ENCODE peak calls at places on chromosomes 16 and 17, in ten cellular contexts. One of them, this sample, is unnamed.

GRCh38 chr16:10558746-10559641 is 21.4 kb downstream of the EMP2 start:
- DNase-seq in HepG2: no peak
- DNase-seq in A549: no peak
- DNase-seq in islet precursor cell: no peak
- DNase-seq in activated T-helper 1 cell treated with Interleukin-2 at 50 U/mL for 16 hours: no peak
- DNase-seq in iris pigment epithelial cell: no peak
- DNase-seq in posterior cingulate gyrus: peak
- DNase-seq in CD8-positive, alpha-beta T cell: no peak
- DNase-seq in amygdala: peak
- DNase-seq in mucosa of gallbladder: peak
- DNase-seq in this sample: peak

GRCh38 chr17:56184650-56185049 is 31.4 kb downstream of the ANKFN1 start:
- DNase-seq in HepG2: no peak
- DNase-seq in A549: no peak
- DNase-seq in islet precursor cell: peak
- DNase-seq in activated T-helper 1 cell treated with Interleukin-2 at 50 U/mL for 16 hours: no peak
- DNase-seq in iris pigment epithelial cell: peak
- DNase-seq in posterior cingulate gyrus: no peak
- DNase-seq in CD8-positive, alpha-beta T cell: no peak
- DNase-seq in amygdala: no peak
- DNase-seq in mucosa of gallbladder: no peak
- DNase-seq in this sample: no peak

GRCh38 chr16:28974007-28974436 is 556 bp upstream of the SPNS1 start:
- DNase-seq in HepG2: peak
- DNase-seq in A549: peak
- DNase-seq in islet precursor cell: peak
- DNase-seq in activated T-helper 1 cell treated with Interleukin-2 at 50 U/mL for 16 hours: no peak
- DNase-seq in iris pigment epithelial cell: peak
- DNase-seq in posterior cingulate gyrus: peak
- DNase-seq in CD8-positive, alpha-beta T cell: no peak
- DNase-seq in amygdala: peak
- DNase-seq in mucosa of gallbladder: peak
- DNase-seq in this sample: peak

GRCh38 chr17:1412185-1413110 is 12.4 kb upstream of the YWHAE start:
- DNase-seq in HepG2: peak
- DNase-seq in A549: no peak
- DNase-seq in islet precursor cell: no peak
- DNase-seq in activated T-helper 1 cell treated with Interleukin-2 at 50 U/mL for 16 hours: no peak
- DNase-seq in iris pigment epithelial cell: peak
- DNase-seq in posterior cingulate gyrus: no peak
- DNase-seq in CD8-positive, alpha-beta T cell: no peak
- DNase-seq in amygdala: no peak
- DNase-seq in mucosa of gallbladder: peak
- DNase-seq in this sample: no peak

GRCh38 chr17:44847581-44847980 is at the start of gene HIGD1B:
- DNase-seq in HepG2: no peak
- DNase-seq in A549: no peak
- DNase-seq in islet precursor cell: no peak
- DNase-seq in activated T-helper 1 cell treated with Interleukin-2 at 50 U/mL for 16 hours: no peak
- DNase-seq in iris pigment epithelial cell: no peak
- DNase-seq in posterior cingulate gyrus: no peak
- DNase-seq in CD8-positive, alpha-beta T cell: no peak
- DNase-seq in amygdala: no peak
- DNase-seq in mucosa of gallbladder: no peak
- DNase-seq in this sample: no peak

GRCh38 chr16:1208239-1208830 is 16.7 kb downstream of the TPSG1 start:
- DNase-seq in HepG2: no peak
- DNase-seq in A549: no peak
- DNase-seq in islet precursor cell: no peak
- DNase-seq in activated T-helper 1 cell treated with Interleukin-2 at 50 U/mL for 16 hours: no peak
- DNase-seq in iris pigment epithelial cell: no peak
- DNase-seq in posterior cingulate gyrus: no peak
- DNase-seq in CD8-positive, alpha-beta T cell: no peak
- DNase-seq in amygdala: no peak
- DNase-seq in mucosa of gallbladder: no peak
- DNase-seq in this sample: no peak

GRCh38 chr17:8019161-8019560 is 16.7 kb downstream of the GUCY2D start:
- DNase-seq in HepG2: no peak
- DNase-seq in A549: no peak
- DNase-seq in islet precursor cell: peak
- DNase-seq in activated T-helper 1 cell treated with Interleukin-2 at 50 U/mL for 16 hours: no peak
- DNase-seq in iris pigment epithelial cell: no peak
- DNase-seq in posterior cingulate gyrus: no peak
- DNase-seq in CD8-positive, alpha-beta T cell: no peak
- DNase-seq in amygdala: no peak
- DNase-seq in mucosa of gallbladder: no peak
- DNase-seq in this sample: no peak

GRCh38 chr17:43416998-43417891 is 18.5 kb downstream of the ARL4D start:
- DNase-seq in HepG2: no peak
- DNase-seq in A549: no peak
- DNase-seq in islet precursor cell: peak
- DNase-seq in activated T-helper 1 cell treated with Interleukin-2 at 50 U/mL for 16 hours: no peak
- DNase-seq in iris pigment epithelial cell: peak
- DNase-seq in posterior cingulate gyrus: peak
- DNase-seq in CD8-positive, alpha-beta T cell: no peak
- DNase-seq in amygdala: peak
- DNase-seq in mucosa of gallbladder: peak
- DNase-seq in this sample: peak

GRCh38 chr17:76252040-76252954 is 12.0 kb upstream of the RNF157 start:
- DNase-seq in HepG2: peak
- DNase-seq in A549: no peak
- DNase-seq in islet precursor cell: peak
- DNase-seq in activated T-helper 1 cell treated with Interleukin-2 at 50 U/mL for 16 hours: no peak
- DNase-seq in iris pigment epithelial cell: peak
- DNase-seq in posterior cingulate gyrus: no peak
- DNase-seq in CD8-positive, alpha-beta T cell: no peak
- DNase-seq in amygdala: no peak
- DNase-seq in mucosa of gallbladder: peak
- DNase-seq in this sample: no peak

GRCh38 chr17:9900744-9901143 is 4.3 kb downstream of the RCVRN start:
- DNase-seq in HepG2: no peak
- DNase-seq in A549: no peak
- DNase-seq in islet precursor cell: no peak
- DNase-seq in activated T-helper 1 cell treated with Interleukin-2 at 50 U/mL for 16 hours: no peak
- DNase-seq in iris pigment epithelial cell: peak
- DNase-seq in posterior cingulate gyrus: no peak
- DNase-seq in CD8-positive, alpha-beta T cell: no peak
- DNase-seq in amygdala: no peak
- DNase-seq in mucosa of gallbladder: no peak
- DNase-seq in this sample: no peak

GRCh38 chr17:76074390-76075363 is at the start of gene GALR2:
- DNase-seq in HepG2: no peak
- DNase-seq in A549: peak
- DNase-seq in islet precursor cell: peak
- DNase-seq in activated T-helper 1 cell treated with Interleukin-2 at 50 U/mL for 16 hours: no peak
- DNase-seq in iris pigment epithelial cell: no peak
- DNase-seq in posterior cingulate gyrus: no peak
- DNase-seq in CD8-positive, alpha-beta T cell: no peak
- DNase-seq in amygdala: no peak
- DNase-seq in mucosa of gallbladder: no peak
- DNase-seq in this sample: no peak

GRCh38 chr17:39903158-39903884 is 15.1 kb downstream of the GSDMB start:
- DNase-seq in HepG2: no peak
- DNase-seq in A549: no peak
- DNase-seq in islet precursor cell: no peak
- DNase-seq in activated T-helper 1 cell treated with Interleukin-2 at 50 U/mL for 16 hours: no peak
- DNase-seq in iris pigment epithelial cell: peak
- DNase-seq in posterior cingulate gyrus: no peak
- DNase-seq in CD8-positive, alpha-beta T cell: no peak
- DNase-seq in amygdala: no peak
- DNase-seq in mucosa of gallbladder: no peak
- DNase-seq in this sample: no peak

GRCh38 chr17:50440838-50441829 is 15.1 kb downstream of the ACSF2 start:
- DNase-seq in HepG2: no peak
- DNase-seq in A549: no peak
- DNase-seq in islet precursor cell: no peak
- DNase-seq in activated T-helper 1 cell treated with Interleukin-2 at 50 U/mL for 16 hours: no peak
- DNase-seq in iris pigment epithelial cell: no peak
- DNase-seq in posterior cingulate gyrus: no peak
- DNase-seq in CD8-positive, alpha-beta T cell: no peak
- DNase-seq in amygdala: no peak
- DNase-seq in mucosa of gallbladder: no peak
- DNase-seq in this sample: no peak

GRCh38 chr17:4531988-4532736 is 23.0 kb downstream of the MYBBP1A start:
- DNase-seq in HepG2: no peak
- DNase-seq in A549: no peak
- DNase-seq in islet precursor cell: no peak
- DNase-seq in activated T-helper 1 cell treated with Interleukin-2 at 50 U/mL for 16 hours: no peak
- DNase-seq in iris pigment epithelial cell: no peak
- DNase-seq in posterior cingulate gyrus: no peak
- DNase-seq in CD8-positive, alpha-beta T cell: no peak
- DNase-seq in amygdala: no peak
- DNase-seq in mucosa of gallbladder: no peak
- DNase-seq in this sample: no peak

GRCh38 chr17:18006495-18007239 is 32.3 kb downstream of the ATPAF2 start:
- DNase-seq in HepG2: no peak
- DNase-seq in A549: no peak
- DNase-seq in islet precursor cell: peak
- DNase-seq in activated T-helper 1 cell treated with Interleukin-2 at 50 U/mL for 16 hours: no peak
- DNase-seq in iris pigment epithelial cell: no peak
- DNase-seq in posterior cingulate gyrus: no peak
- DNase-seq in CD8-positive, alpha-beta T cell: no peak
- DNase-seq in amygdala: no peak
- DNase-seq in mucosa of gallbladder: no peak
- DNase-seq in this sample: no peak

GRCh38 chr16:57531635-57532220 is 4.6 kb downstream of the CCDC102A start:
- DNase-seq in HepG2: no peak
- DNase-seq in A549: no peak
- DNase-seq in islet precursor cell: no peak
- DNase-seq in activated T-helper 1 cell treated with Interleukin-2 at 50 U/mL for 16 hours: no peak
- DNase-seq in iris pigment epithelial cell: no peak
- DNase-seq in posterior cingulate gyrus: no peak
- DNase-seq in CD8-positive, alpha-beta T cell: no peak
- DNase-seq in amygdala: no peak
- DNase-seq in mucosa of gallbladder: no peak
- DNase-seq in this sample: no peak

GRCh38 chr17:42608692-42609181 is 437 bp downstream of the RETREG3 start:
- DNase-seq in HepG2: no peak
- DNase-seq in A549: no peak
- DNase-seq in islet precursor cell: no peak
- DNase-seq in activated T-helper 1 cell treated with Interleukin-2 at 50 U/mL for 16 hours: peak
- DNase-seq in iris pigment epithelial cell: peak
- DNase-seq in posterior cingulate gyrus: no peak
- DNase-seq in CD8-positive, alpha-beta T cell: peak
- DNase-seq in amygdala: peak
- DNase-seq in mucosa of gallbladder: no peak
- DNase-seq in this sample: no peak

GRCh38 chr16:47037396-47037745 is 63.9 kb upstream of the DNAJA2 start:
- DNase-seq in HepG2: no peak
- DNase-seq in A549: peak
- DNase-seq in islet precursor cell: no peak
- DNase-seq in activated T-helper 1 cell treated with Interleukin-2 at 50 U/mL for 16 hours: peak
- DNase-seq in iris pigment epithelial cell: peak
- DNase-seq in posterior cingulate gyrus: no peak
- DNase-seq in CD8-positive, alpha-beta T cell: peak
- DNase-seq in amygdala: no peak
- DNase-seq in mucosa of gallbladder: no peak
- DNase-seq in this sample: peak

GRCh38 chr16:397135-397661 is at the start of gene NME4:
- DNase-seq in HepG2: no peak
- DNase-seq in A549: no peak
- DNase-seq in islet precursor cell: peak
- DNase-seq in activated T-helper 1 cell treated with Interleukin-2 at 50 U/mL for 16 hours: no peak
- DNase-seq in iris pigment epithelial cell: no peak
- DNase-seq in posterior cingulate gyrus: no peak
- DNase-seq in CD8-positive, alpha-beta T cell: no peak
- DNase-seq in amygdala: no peak
- DNase-seq in mucosa of gallbladder: no peak
- DNase-seq in this sample: no peak

GRCh38 chr16:66705790-66706505 is 9.4 kb upstream of the CMTM4 start:
- DNase-seq in HepG2: no peak
- DNase-seq in A549: no peak
- DNase-seq in islet precursor cell: peak
- DNase-seq in activated T-helper 1 cell treated with Interleukin-2 at 50 U/mL for 16 hours: no peak
- DNase-seq in iris pigment epithelial cell: no peak
- DNase-seq in posterior cingulate gyrus: peak
- DNase-seq in CD8-positive, alpha-beta T cell: no peak
- DNase-seq in amygdala: no peak
- DNase-seq in mucosa of gallbladder: peak
- DNase-seq in this sample: peak

GRCh38 chr17:75442168-75443103 is 14.0 kb upstream of the TMEM94 start:
- DNase-seq in HepG2: peak
- DNase-seq in A549: no peak
- DNase-seq in islet precursor cell: no peak
- DNase-seq in activated T-helper 1 cell treated with Interleukin-2 at 50 U/mL for 16 hours: no peak
- DNase-seq in iris pigment epithelial cell: no peak
- DNase-seq in posterior cingulate gyrus: no peak
- DNase-seq in CD8-positive, alpha-beta T cell: no peak
- DNase-seq in amygdala: no peak
- DNase-seq in mucosa of gallbladder: no peak
- DNase-seq in this sample: peak

GRCh38 chr17:38656959-38657823 is 17.6 kb downstream of the EPOP start:
- DNase-seq in HepG2: peak
- DNase-seq in A549: no peak
- DNase-seq in islet precursor cell: peak
- DNase-seq in activated T-helper 1 cell treated with Interleukin-2 at 50 U/mL for 16 hours: no peak
- DNase-seq in iris pigment epithelial cell: no peak
- DNase-seq in posterior cingulate gyrus: peak
- DNase-seq in CD8-positive, alpha-beta T cell: no peak
- DNase-seq in amygdala: no peak
- DNase-seq in mucosa of gallbladder: no peak
- DNase-seq in this sample: no peak

GRCh38 chr17:67390006-67390645 is 13.0 kb downstream of the PITPNC1 start:
- DNase-seq in HepG2: no peak
- DNase-seq in A549: no peak
- DNase-seq in islet precursor cell: no peak
- DNase-seq in activated T-helper 1 cell treated with Interleukin-2 at 50 U/mL for 16 hours: no peak
- DNase-seq in iris pigment epithelial cell: no peak
- DNase-seq in posterior cingulate gyrus: no peak
- DNase-seq in CD8-positive, alpha-beta T cell: no peak
- DNase-seq in amygdala: no peak
- DNase-seq in mucosa of gallbladder: no peak
- DNase-seq in this sample: no peak

GRCh38 chr17:43832976-43833829 is at the start of gene MPP3:
- DNase-seq in HepG2: no peak
- DNase-seq in A549: peak
- DNase-seq in islet precursor cell: peak
- DNase-seq in activated T-helper 1 cell treated with Interleukin-2 at 50 U/mL for 16 hours: peak
- DNase-seq in iris pigment epithelial cell: peak
- DNase-seq in posterior cingulate gyrus: peak
- DNase-seq in CD8-positive, alpha-beta T cell: peak
- DNase-seq in amygdala: peak
- DNase-seq in mucosa of gallbladder: peak
- DNase-seq in this sample: peak

GRCh38 chr16:89002851-89003830 is 26.1 kb upstream of the CBFA2T3 start:
- DNase-seq in HepG2: no peak
- DNase-seq in A549: no peak
- DNase-seq in islet precursor cell: no peak
- DNase-seq in activated T-helper 1 cell treated with Interleukin-2 at 50 U/mL for 16 hours: no peak
- DNase-seq in iris pigment epithelial cell: no peak
- DNase-seq in posterior cingulate gyrus: no peak
- DNase-seq in CD8-positive, alpha-beta T cell: no peak
- DNase-seq in amygdala: no peak
- DNase-seq in mucosa of gallbladder: no peak
- DNase-seq in this sample: peak

GRCh38 chr17:76659928-76660614 is 16.5 kb upstream of the ST6GALNAC1 start:
- DNase-seq in HepG2: no peak
- DNase-seq in A549: no peak
- DNase-seq in islet precursor cell: peak
- DNase-seq in activated T-helper 1 cell treated with Interleukin-2 at 50 U/mL for 16 hours: no peak
- DNase-seq in iris pigment epithelial cell: no peak
- DNase-seq in posterior cingulate gyrus: no peak
- DNase-seq in CD8-positive, alpha-beta T cell: no peak
- DNase-seq in amygdala: no peak
- DNase-seq in mucosa of gallbladder: no peak
- DNase-seq in this sample: no peak

GRCh38 chr16:75053791-75054555 is 55.1 kb downstream of the ZNRF1 start:
- DNase-seq in HepG2: peak
- DNase-seq in A549: no peak
- DNase-seq in islet precursor cell: no peak
- DNase-seq in activated T-helper 1 cell treated with Interleukin-2 at 50 U/mL for 16 hours: no peak
- DNase-seq in iris pigment epithelial cell: no peak
- DNase-seq in posterior cingulate gyrus: peak
- DNase-seq in CD8-positive, alpha-beta T cell: no peak
- DNase-seq in amygdala: no peak
- DNase-seq in mucosa of gallbladder: peak
- DNase-seq in this sample: peak

GRCh38 chr17:10871914-10872313 is 34.0 kb upstream of the PIRT start:
- DNase-seq in HepG2: no peak
- DNase-seq in A549: no peak
- DNase-seq in islet precursor cell: no peak
- DNase-seq in activated T-helper 1 cell treated with Interleukin-2 at 50 U/mL for 16 hours: no peak
- DNase-seq in iris pigment epithelial cell: no peak
- DNase-seq in posterior cingulate gyrus: peak
- DNase-seq in CD8-positive, alpha-beta T cell: no peak
- DNase-seq in amygdala: no peak
- DNase-seq in mucosa of gallbladder: peak
- DNase-seq in this sample: no peak